ENCODE peak calls at places on chromosome 2, in four cellular contexts. W is GM12878, L is K562, H is H1. E is an unnamed sample.

GRCh38 chr2:233436691-233437438 is 82.6 kb downstream of the DGKD start:
- DNase-seq in W (no peak), L (no peak), H (no peak), E (no peak)

GRCh38 chr2:232260075-232260474 is 118.5 kb upstream of the ALPP start:
- DNase-seq in W (no peak), L (no peak), H (no peak), E (no peak)

GRCh38 chr2:172249986-172250385 is 147.3 kb upstream of the DLX2 start:
- DNase-seq in W (no peak), L (no peak), H (no peak), E (no peak)

GRCh38 chr2:8662239-8662879 is 19.5 kb upstream of the ID2 start:
- DNase-seq in W (no peak), L (peak), H (no peak), E (no peak)

GRCh38 chr2:74746480-74746879 is 87.4 kb upstream of the HK2 start:
- DNase-seq in W (no peak), L (no peak), H (no peak), E (no peak)

GRCh38 chr2:134800341-134800740 is 38.1 kb upstream of the ACMSD start:
- DNase-seq in W (no peak), L (no peak), H (no peak), E (no peak)

GRCh38 chr2:17538022-17538843 is 2.3 kb upstream of the VSNL1 start:
- DNase-seq in W (no peak), L (no peak), H (no peak), E (no peak)

GRCh38 chr2:21036708-21037670 is 6.9 kb downstream of the APOB start:
- DNase-seq in W (no peak), L (no peak), H (no peak), E (no peak)

GRCh38 chr2:53131416-53131815 is 636.2 kb upstream of the CHAC2 start:
- DNase-seq in W (no peak), L (no peak), H (no peak), E (no peak)

GRCh38 chr2:226673314-226673723 is 126.3 kb downstream of the IRS1 start:
- DNase-seq in W (no peak), L (no peak), H (no peak), E (no peak)

GRCh38 chr2:162490052-162490717 is 146.3 kb downstream of the GCA start:
- DNase-seq in W (peak), L (no peak), H (no peak), E (no peak)

GRCh38 chr2:32611366-32611765 is 16.5 kb upstream of the TTC27 start:
- DNase-seq in W (no peak), L (peak), H (no peak), E (no peak)

GRCh38 chr2:205025580-205026240 is 480.4 kb downstream of the PARD3B start:
- DNase-seq in W (no peak), L (peak), H (no peak), E (no peak)

GRCh38 chr2:134079373-134079772 is 174.5 kb upstream of the MGAT5 start:
- DNase-seq in W (no peak), L (no peak), H (no peak), E (peak)

GRCh38 chr2:222024934-222025890 is 273.6 kb downstream of the PAX3 start:
- DNase-seq in W (no peak), L (peak), H (no peak), E (no peak)

GRCh38 chr2:37020212-37020886 is 54.0 kb upstream of the STRN start:
- DNase-seq in W (no peak), L (no peak), H (no peak), E (no peak)

GRCh38 chr2:18311413-18311812 is 249.0 kb downstream of the RDH14 start:
- DNase-seq in W (no peak), L (no peak), H (no peak), E (no peak)

GRCh38 chr2:209907746-209908145 is 94.7 kb upstream of the RPE start:
- DNase-seq in W (no peak), L (no peak), H (no peak), E (no peak)

GRCh38 chr2:49288113-49288710 is 133.9 kb upstream of the FSHR start:
- DNase-seq in W (no peak), L (no peak), H (no peak), E (no peak)

GRCh38 chr2:174789001-174789400 is 24.7 kb upstream of the CHRNA1 start:
- DNase-seq in W (no peak), L (no peak), H (no peak), E (no peak)

GRCh38 chr2:68362749-68363148 is 2.3 kb upstream of the PLEK start:
- DNase-seq in W (no peak), L (no peak), H (no peak), E (no peak)

GRCh38 chr2:201118957-201119848 is 3.2 kb downstream of the CFLAR start:
- DNase-seq in W (no peak), L (peak), H (no peak), E (no peak)

GRCh38 chr2:109242654-109243331 is 113.8 kb downstream of the SH3RF3 start:
- DNase-seq in W (no peak), L (no peak), H (no peak), E (no peak)
- TF ChIP-seq POLR2AphosphoS5 in W (no peak), L (no peak), H (no peak), E (no peak)

GRCh38 chr2:239554761-239555565 is 154.1 kb upstream of the HDAC4 start:
- DNase-seq in W (no peak), L (no peak), H (no peak), E (no peak)

GRCh38 chr2:239552213-239552926 is 151.6 kb upstream of the HDAC4 start:
- DNase-seq in W (no peak), L (no peak), H (no peak), E (no peak)

GRCh38 chr2:239558661-239559060 is 157.8 kb upstream of the HDAC4 start:
- DNase-seq in W (no peak), L (no peak), H (no peak), E (no peak)

GRCh38 chr2:239553376-239554000 is 152.7 kb upstream of the HDAC4 start:
- DNase-seq in W (no peak), L (no peak), H (no peak), E (no peak)

DNA sequence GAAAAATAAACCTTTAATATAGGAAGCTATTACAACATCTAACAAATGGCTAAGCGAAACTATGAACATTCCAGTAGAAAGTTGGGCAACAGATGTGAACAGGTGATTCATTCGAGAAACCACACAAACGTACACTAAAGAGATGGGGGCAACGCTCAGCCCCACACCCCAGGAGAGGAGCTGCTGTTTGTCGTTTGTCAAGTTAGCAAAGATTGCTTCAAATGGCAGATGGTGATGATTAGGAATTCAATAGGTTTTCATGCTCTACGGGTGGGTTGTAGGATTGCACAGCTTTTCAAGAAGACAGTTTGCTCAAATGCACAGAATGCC is 154.7 kb upstream of the HDAC4 start:
- DNase-seq in W (no peak), L (no peak), H (no peak), E (no peak)
- TF ChIP-seq TAF1 in W (no peak), L (no peak), H (no peak), E (no peak)

GRCh38 chr2:70132244-70133126 is 45.2 kb downstream of the PCBP1 start:
- DNase-seq in W (no peak), L (peak), H (no peak), E (no peak)
- TF ChIP-seq POLR2A in W (peak), L (peak), H (no peak), E (no peak)

DNA sequence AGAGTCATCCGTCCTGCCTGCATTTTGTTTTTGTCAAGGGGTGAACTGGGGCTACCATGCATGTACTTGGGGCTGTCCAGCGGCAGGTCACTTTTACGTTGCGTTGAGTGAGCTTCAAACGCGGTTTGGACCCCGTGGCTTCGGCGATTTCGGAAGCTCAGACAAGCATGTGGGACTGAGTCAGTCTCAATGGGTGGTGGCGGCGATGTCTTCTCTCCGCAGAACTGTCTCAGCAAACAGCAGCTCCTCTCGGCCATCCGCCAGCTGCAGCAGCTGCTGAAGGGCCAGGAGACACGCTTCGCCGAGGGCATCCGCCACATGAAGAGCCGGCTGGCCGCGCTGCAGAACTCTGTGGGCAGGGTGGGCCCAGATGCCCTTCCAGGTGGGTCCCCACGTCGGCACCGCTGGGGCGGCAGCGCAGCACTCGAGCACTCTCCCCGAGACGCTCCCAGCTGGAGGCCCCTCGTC is 21.3 kb downstream of the FBLN7 start:
- DNase-seq in W (no peak), L (no peak), H (no peak), E (peak)
- TF ChIP-seq POLR2AphosphoS5 in W (no peak), L (no peak), H (no peak), E (no peak)

DNA sequence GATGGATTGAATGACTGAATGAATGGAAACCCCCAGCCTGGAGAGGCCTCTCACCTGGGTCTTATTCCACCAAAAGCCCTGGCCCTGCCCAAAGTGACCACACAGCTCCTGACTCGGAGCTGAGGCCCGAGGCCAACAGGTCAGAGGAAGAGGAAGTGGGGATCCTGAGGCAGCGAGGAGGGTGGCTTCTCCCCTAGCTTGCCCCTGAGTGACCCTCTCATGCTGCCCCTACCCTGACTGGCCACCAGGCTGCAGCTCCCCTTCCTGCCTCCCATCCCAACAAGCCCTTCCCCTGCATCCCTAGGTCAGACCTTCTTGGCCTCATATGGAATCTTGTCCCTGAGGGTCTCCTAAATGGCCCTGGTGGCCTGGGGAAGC is 134.6 kb upstream of the HDAC4 start:
- DNase-seq in W (no peak), L (no peak), H (no peak), E (no peak)
- TF ChIP-seq TAF1 in W (no peak), L (no peak), H (no peak), E (no peak)

E was measured in GM12892.